ENCODE peak calls at places on chromosomes 13 and 19, in eight cellular contexts. V is GM23338, C is SK-N-SH, W is suprapubic skin, N is breast epithelium, H is stomach, B is esophagus muscularis mucosa, J is HL-60. Y is an unnamed sample.

GRCh38 chr13:53064721-53065120 is 36.1 kb downstream of the OLFM4 start:
- DNase-seq in H (no peak), V (no peak), J (no peak), N (no peak), W (no peak), B (peak; percentile 79), C (peak; percentile 39), Y (no peak)

GRCh38 chr13:88919970-88920628 is 1248.9 kb downstream of the SLITRK5 start:
- DNase-seq in J (peak; percentile 15), C (no peak), H (no peak), W (no peak), B (no peak), N (no peak), V (no peak), Y (no peak)

GRCh38 chr19:34217952-34218817 is 36.2 kb upstream of the GARRE1 start:
- DNase-seq in N (peak; percentile 34), W (no peak), J (peak; percentile 40), H (peak; percentile 39), B (no peak), C (peak; percentile 46), V (no peak), Y (no peak)

GRCh38 chr19:32971012-32971595 is 654 bp downstream of the CEP89 start:
- DNase-seq in V (no peak), B (no peak), C (peak; percentile 24), W (no peak), H (no peak), J (no peak), N (no peak), Y (peak; percentile 64)

GRCh38 chr19:34366670-34367423 is 1.9 kb downstream of the GPI start:
- DNase-seq in C (no peak), N (no peak), V (no peak), H (no peak), B (no peak), J (no peak), W (no peak), Y (no peak)

GRCh38 chr13:50867641-50867952 is 24.1 kb upstream of the DLEU7 start:
- DNase-seq in H (no peak), V (no peak), W (no peak), N (no peak), C (no peak), B (no peak), J (no peak), Y (no peak)

GRCh38 chr13:28568286-28568685 is 73.4 kb upstream of the FLT1 start:
- DNase-seq in N (peak; percentile 44), H (peak; percentile 54), J (peak; percentile 38), C (peak; percentile 46), V (no peak), W (no peak), B (no peak), Y (peak; percentile 79)

GRCh38 chr13:90156390-90156789 is 1191.1 kb upstream of the MIR17HG start:
- DNase-seq in J (no peak), B (no peak), N (no peak), V (no peak), H (no peak), W (no peak), C (no peak), Y (no peak)

GRCh38 chr13:110044521-110045200 is 258.3 kb upstream of the IRS2 start:
- DNase-seq in C (peak; percentile 18), V (peak; percentile 44), J (no peak), W (no peak), H (no peak), N (no peak), B (no peak), Y (no peak)

GRCh38 chr13:79810671-79811070 is 329.7 kb downstream of the NDFIP2 start:
- DNase-seq in W (no peak), C (no peak), N (no peak), H (no peak), J (no peak), B (no peak), V (peak; percentile 72), Y (no peak)

GRCh38 chr13:66660013-66660804 is 569.9 kb downstream of the PCDH9 start:
- DNase-seq in J (no peak), N (no peak), B (no peak), W (no peak), V (no peak), H (no peak), C (no peak), Y (no peak)

GRCh38 chr13:40618581-40619478 is 47.6 kb downstream of the FOXO1 start:
- DNase-seq in J (no peak), H (no peak), V (no peak), B (peak; percentile 62), W (no peak), C (no peak), N (no peak), Y (no peak)

GRCh38 chr13:50518131-50518530 is 325.4 kb downstream of the DLEU7 start:
- DNase-seq in W (no peak), B (no peak), V (no peak), N (no peak), H (no peak), C (no peak), J (no peak), Y (no peak)

GRCh38 chr19:18966304-18966703 is 25.3 kb upstream of the HOMER3 start:
- DNase-seq in B (no peak), V (peak; percentile 77), C (no peak), W (no peak), J (no peak), N (no peak), H (no peak), Y (no peak)

GRCh38 chr19:46856062-46857022 is 4.5 kb upstream of the ARHGAP35 start:
- DNase-seq in N (peak; percentile 96), C (peak; percentile 88), B (peak; percentile 99), V (peak; percentile 99), J (peak; percentile 91), H (peak; percentile 96), W (peak; percentile 99), Y (peak; percentile 99)
- H3K4me3 ChIP-seq in N (peak overlapping the region; percentile 58), C (no peak overlapping the region), B (peak overlapping the region; percentile 46), V (peak overlapping the region; percentile 52), J (peak overlapping the region; percentile 43), H (peak overlapping the region; percentile 33), W (peak overlapping the region; percentile 49), Y (peak overlapping the region; percentile 18)

GRCh38 chr19:53774011-53774410 is 50.1 kb downstream of the NLRP12 start:
- DNase-seq in B (no peak), N (no peak), W (no peak), H (no peak), J (no peak), V (no peak), C (no peak), Y (no peak)
- TF ChIP-seq POLR2AphosphoS5 in B (no peak), N (no peak), W (no peak), H (no peak), J (no peak), V (no peak), C (no peak), Y (no peak)

GRCh38 chr19:28577199-28577598 is 635.8 kb downstream of the UQCRFS1 start:
- DNase-seq in N (no peak), W (no peak), V (no peak), C (no peak), B (no peak), H (no peak), J (no peak), Y (no peak)

GRCh38 chr19:28578208-28578607 is 634.7 kb downstream of the UQCRFS1 start:
- DNase-seq in V (no peak), W (no peak), B (no peak), H (no peak), N (no peak), J (no peak), C (no peak), Y (no peak)

GRCh38 chr19:28581468-28581770 is 631.5 kb downstream of the UQCRFS1 start:
- DNase-seq in N (no peak), J (no peak), C (no peak), H (no peak), W (no peak), B (no peak), V (no peak), Y (no peak)

GRCh38 chr19:28577666-28578065 is 635.3 kb downstream of the UQCRFS1 start:
- DNase-seq in N (no peak), H (no peak), C (no peak), V (no peak), W (no peak), B (no peak), J (no peak), Y (no peak)

GRCh38 chr19:28578786-28579505 is 634.0 kb downstream of the UQCRFS1 start:
- DNase-seq in B (no peak), C (no peak), W (no peak), N (no peak), V (no peak), J (no peak), H (no peak), Y (no peak)
- TF ChIP-seq CTCF in B (no peak), C (no peak), W (no peak), N (no peak), V (no peak), J (no peak), H (no peak), Y (no peak)

GRCh38 chr19:1000095-1000494 is at the start of gene GRIN3B:
- DNase-seq in H (peak; percentile 60), N (no peak), V (peak; percentile 90), B (no peak), C (peak; percentile 89), W (no peak), J (no peak), Y (no peak)

GRCh38 chr19:1002600-1002999 is 2.4 kb downstream of the GRIN3B start:
- DNase-seq in W (no peak), N (no peak), B (no peak), H (no peak), V (no peak), C (no peak), J (no peak), Y (no peak)

GRCh38 chr19:1001538-1002166 is 1.4 kb downstream of the GRIN3B start:
- DNase-seq in W (peak; percentile 79), H (peak; percentile 68), J (no peak), C (peak; percentile 90), B (no peak), V (peak; percentile 80), N (no peak), Y (no peak)

GRCh38 chr19:999379-999719 is 870 bp upstream of the GRIN3B start:
- DNase-seq in B (no peak), N (no peak), J (no peak), C (no peak), V (no peak), W (no peak), H (no peak), Y (no peak)

DNA sequence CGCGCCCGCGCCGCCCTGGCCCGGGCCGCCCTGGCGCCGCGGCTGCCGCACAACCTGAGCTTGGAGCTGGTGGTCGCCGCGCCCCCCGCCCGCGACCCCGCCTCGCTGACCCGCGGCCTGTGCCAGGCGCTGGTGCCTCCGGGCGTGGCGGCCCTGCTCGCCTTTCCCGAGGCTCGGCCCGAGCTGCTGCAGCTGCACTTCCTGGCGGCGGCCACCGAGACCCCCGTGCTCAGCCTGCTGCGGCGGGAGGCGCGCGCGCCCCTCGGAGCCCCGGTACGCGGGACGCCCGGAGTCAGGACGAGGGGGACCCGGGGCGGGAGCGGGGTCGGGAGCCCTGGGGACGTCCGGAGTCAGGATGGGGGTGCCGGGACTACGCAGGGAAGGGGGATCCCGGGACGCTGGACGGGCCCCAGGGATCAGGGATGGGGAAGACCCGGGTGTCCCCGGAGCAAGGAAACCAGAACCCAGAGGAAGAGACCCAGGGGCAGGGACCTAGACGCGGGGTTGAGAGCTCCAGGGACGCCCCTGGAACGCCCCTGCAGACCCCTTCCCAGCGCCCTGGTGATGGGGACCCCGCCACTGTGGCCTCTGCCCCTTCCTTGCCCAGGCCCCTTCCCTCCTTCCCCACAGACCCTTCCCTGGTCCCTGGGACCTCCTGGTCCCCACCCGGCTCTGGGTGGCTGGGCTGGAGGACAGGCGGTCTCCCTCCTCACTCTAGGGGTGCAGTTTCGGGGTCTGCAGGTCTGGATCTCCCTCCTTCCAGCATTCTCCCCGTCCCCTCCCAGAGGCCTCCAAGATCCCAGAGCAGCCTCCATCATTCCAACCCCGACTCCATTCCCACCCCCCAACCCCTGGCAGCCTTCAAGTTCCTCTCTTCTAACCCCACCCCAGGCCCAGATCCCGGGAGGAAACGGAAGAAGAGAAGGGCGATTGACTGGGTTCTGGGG is 645 bp downstream of the GRIN3B start:
- DNase-seq in W (no peak), J (no peak), H (no peak), C (peak; percentile 65), B (no peak), V (peak; percentile 44), N (no peak), Y (no peak)
- H3K4me3 ChIP-seq in W (peak overlapping the region; percentile 34), J (no peak overlapping the region), H (no peak overlapping the region), C (peak overlapping the region; percentile 32), B (no peak overlapping the region), V (peak overlapping the region; percentile 54), N (peak overlapping the region; percentile 59), Y (peak overlapping the region; percentile 10)

Y was measured in sigmoid colon.